ENCODE peak calls at places on chromosomes 11 and 22, in eight cellular contexts. One of them, this sample, is unnamed.

GRCh38 chr11:38460901-38461300 is 1862.9 kb upstream of the RAG2 start:
- DNase-seq in dorsolateral prefrontal cortex: no peak
- DNase-seq in PC-9: peak; percentile 73
- DNase-seq in HCEC 1CT: no peak
- DNase-seq in osteocyte: peak; percentile 91
- DNase-seq in HFF-Myc: peak; percentile 2
- DNase-seq in COR-L47: no peak
- DNase-seq in kidney glomerular epithelial cell: peak; percentile 76
- DNase-seq in this sample: no peak

GRCh38 chr22:38524434-38524833 is 18.3 kb upstream of the DDX17 start:
- DNase-seq in COR-L47: no peak
- DNase-seq in HFF-Myc: no peak
- DNase-seq in dorsolateral prefrontal cortex: no peak
- DNase-seq in PC-9: no peak
- DNase-seq in HCEC 1CT: no peak
- DNase-seq in osteocyte: no peak
- DNase-seq in kidney glomerular epithelial cell: no peak
- DNase-seq in this sample: no peak

GRCh38 chr22:31943206-31943975 is 944 bp upstream of the YWHAH start:
- DNase-seq in PC-9: no peak
- DNase-seq in HCEC 1CT: no peak
- DNase-seq in COR-L47: no peak
- DNase-seq in kidney glomerular epithelial cell: no peak
- DNase-seq in dorsolateral prefrontal cortex: no peak
- DNase-seq in osteocyte: no peak
- DNase-seq in HFF-Myc: no peak
- DNase-seq in this sample: peak; percentile 24

GRCh38 chr11:940496-941135 is 14.9 kb downstream of the AP2A2 start:
- DNase-seq in HFF-Myc: no peak
- DNase-seq in dorsolateral prefrontal cortex: no peak
- DNase-seq in PC-9: no peak
- DNase-seq in osteocyte: no peak
- DNase-seq in kidney glomerular epithelial cell: no peak
- DNase-seq in COR-L47: peak; percentile 55
- DNase-seq in HCEC 1CT: no peak
- DNase-seq in this sample: peak; percentile 27

GRCh38 chr22:46337870-46338269 is 2.4 kb downstream of the TRMU start:
- DNase-seq in kidney glomerular epithelial cell: no peak
- DNase-seq in dorsolateral prefrontal cortex: no peak
- DNase-seq in COR-L47: no peak
- DNase-seq in HFF-Myc: no peak
- DNase-seq in PC-9: no peak
- DNase-seq in osteocyte: no peak
- DNase-seq in HCEC 1CT: no peak
- DNase-seq in this sample: no peak

GRCh38 chr11:97908354-97908753 is 1112.4 kb upstream of the CNTN5 start:
- DNase-seq in dorsolateral prefrontal cortex: no peak
- DNase-seq in HCEC 1CT: no peak
- DNase-seq in COR-L47: no peak
- DNase-seq in kidney glomerular epithelial cell: no peak
- DNase-seq in PC-9: no peak
- DNase-seq in osteocyte: no peak
- DNase-seq in HFF-Myc: no peak
- DNase-seq in this sample: no peak

GRCh38 chr11:73350908-73351636 is 25.1 kb upstream of the RELT start:
- DNase-seq in HCEC 1CT: peak; percentile 68
- DNase-seq in kidney glomerular epithelial cell: peak; percentile 49
- DNase-seq in osteocyte: no peak
- DNase-seq in HFF-Myc: no peak
- DNase-seq in dorsolateral prefrontal cortex: peak; percentile 62
- DNase-seq in PC-9: peak; percentile 61
- DNase-seq in COR-L47: peak; percentile 28
- DNase-seq in this sample: peak; percentile 82

GRCh38 chr22:28935140-28935539 is 51.8 kb downstream of the ZNRF3 start:
- DNase-seq in dorsolateral prefrontal cortex: no peak
- DNase-seq in kidney glomerular epithelial cell: no peak
- DNase-seq in HCEC 1CT: no peak
- DNase-seq in osteocyte: no peak
- DNase-seq in COR-L47: no peak
- DNase-seq in HFF-Myc: no peak
- DNase-seq in PC-9: no peak
- DNase-seq in this sample: no peak

GRCh38 chr11:68441466-68442230 is 18.9 kb upstream of the PPP6R3 start:
- DNase-seq in dorsolateral prefrontal cortex: no peak
- DNase-seq in osteocyte: no peak
- DNase-seq in kidney glomerular epithelial cell: no peak
- DNase-seq in HCEC 1CT: no peak
- DNase-seq in HFF-Myc: no peak
- DNase-seq in COR-L47: peak; percentile 87
- DNase-seq in PC-9: no peak
- DNase-seq in this sample: no peak

GRCh38 chr22:23395476-23396361 is 184.4 kb downstream of the IGLL1 start:
- DNase-seq in COR-L47: no peak
- DNase-seq in osteocyte: no peak
- DNase-seq in dorsolateral prefrontal cortex: no peak
- DNase-seq in kidney glomerular epithelial cell: no peak
- DNase-seq in PC-9: no peak
- DNase-seq in HFF-Myc: no peak
- DNase-seq in HCEC 1CT: no peak
- DNase-seq in this sample: no peak

GRCh38 chr22:35631597-35631996 is 14.5 kb upstream of the MB start:
- DNase-seq in HFF-Myc: no peak
- DNase-seq in osteocyte: no peak
- DNase-seq in PC-9: peak; percentile 37
- DNase-seq in COR-L47: peak; percentile 24
- DNase-seq in HCEC 1CT: peak; percentile 46
- DNase-seq in dorsolateral prefrontal cortex: no peak
- DNase-seq in kidney glomerular epithelial cell: no peak
- DNase-seq in this sample: no peak

GRCh38 chr11:63614136-63614664 is at the start of gene PLAAT3:
- DNase-seq in HFF-Myc: no peak
- DNase-seq in osteocyte: no peak
- DNase-seq in COR-L47: peak; percentile 32
- DNase-seq in kidney glomerular epithelial cell: peak; percentile 43
- DNase-seq in PC-9: peak; percentile 92
- DNase-seq in dorsolateral prefrontal cortex: peak; percentile 60
- DNase-seq in HCEC 1CT: peak; percentile 16
- DNase-seq in this sample: peak; percentile 79

GRCh38 chr11:12123177-12123576 is 12.8 kb downstream of the MICAL2 start:
- DNase-seq in COR-L47: no peak
- DNase-seq in PC-9: no peak
- DNase-seq in HFF-Myc: no peak
- DNase-seq in kidney glomerular epithelial cell: peak; percentile 23
- DNase-seq in dorsolateral prefrontal cortex: no peak
- DNase-seq in osteocyte: no peak
- DNase-seq in HCEC 1CT: peak; percentile 85
- DNase-seq in this sample: no peak

GRCh38 chr11:78649361-78650215 is 74.9 kb upstream of the NARS2 start:
- DNase-seq in PC-9: no peak
- DNase-seq in osteocyte: peak; percentile 65
- DNase-seq in dorsolateral prefrontal cortex: no peak
- DNase-seq in HCEC 1CT: no peak
- DNase-seq in COR-L47: no peak
- DNase-seq in kidney glomerular epithelial cell: no peak
- DNase-seq in HFF-Myc: no peak
- DNase-seq in this sample: no peak

GRCh38 chr11:117930668-117931330 is 1.6 kb upstream of the TMPRSS13 start:
- DNase-seq in HFF-Myc: no peak
- DNase-seq in kidney glomerular epithelial cell: no peak
- DNase-seq in dorsolateral prefrontal cortex: no peak
- DNase-seq in COR-L47: no peak
- DNase-seq in HCEC 1CT: no peak
- DNase-seq in PC-9: no peak
- DNase-seq in osteocyte: no peak
- DNase-seq in this sample: no peak

GRCh38 chr11:86747801-86748200 is 52.5 kb upstream of the PRSS23 start:
- DNase-seq in dorsolateral prefrontal cortex: no peak
- DNase-seq in kidney glomerular epithelial cell: no peak
- DNase-seq in COR-L47: no peak
- DNase-seq in HCEC 1CT: no peak
- DNase-seq in HFF-Myc: no peak
- DNase-seq in osteocyte: no peak
- DNase-seq in PC-9: no peak
- DNase-seq in this sample: no peak

GRCh38 chr11:46143049-46143806 is 22.0 kb upstream of the PHF21A start:
- DNase-seq in PC-9: no peak
- DNase-seq in kidney glomerular epithelial cell: no peak
- DNase-seq in COR-L47: no peak
- DNase-seq in osteocyte: no peak
- DNase-seq in HFF-Myc: no peak
- DNase-seq in HCEC 1CT: no peak
- DNase-seq in dorsolateral prefrontal cortex: no peak
- DNase-seq in this sample: no peak

GRCh38 chr11:64043545-64043944 is 7.8 kb downstream of the FLRT1 start:
- DNase-seq in HCEC 1CT: no peak
- DNase-seq in kidney glomerular epithelial cell: no peak
- DNase-seq in dorsolateral prefrontal cortex: no peak
- DNase-seq in COR-L47: no peak
- DNase-seq in HFF-Myc: no peak
- DNase-seq in osteocyte: no peak
- DNase-seq in PC-9: no peak
- DNase-seq in this sample: no peak

GRCh38 chr11:44387825-44388224 is 77.9 kb upstream of the ALX4 start:
- DNase-seq in HCEC 1CT: no peak
- DNase-seq in osteocyte: no peak
- DNase-seq in dorsolateral prefrontal cortex: no peak
- DNase-seq in kidney glomerular epithelial cell: no peak
- DNase-seq in COR-L47: no peak
- DNase-seq in PC-9: no peak
- DNase-seq in HFF-Myc: no peak
- DNase-seq in this sample: no peak

GRCh38 chr11:36594316-36594989 is at the start of gene IFTAP:
- DNase-seq in dorsolateral prefrontal cortex: peak; percentile 69
- DNase-seq in HFF-Myc: peak; percentile 90
- DNase-seq in HCEC 1CT: peak; percentile 92
- DNase-seq in osteocyte: no peak
- DNase-seq in kidney glomerular epithelial cell: peak; percentile 97
- DNase-seq in PC-9: peak; percentile 64
- DNase-seq in COR-L47: peak; percentile 67
- DNase-seq in this sample: peak; percentile 93

GRCh38 chr11:15918212-15918611 is 438.1 kb downstream of the SOX6 start:
- DNase-seq in HFF-Myc: no peak
- DNase-seq in PC-9: no peak
- DNase-seq in osteocyte: no peak
- DNase-seq in COR-L47: peak; percentile 95
- DNase-seq in kidney glomerular epithelial cell: no peak
- DNase-seq in dorsolateral prefrontal cortex: no peak
- DNase-seq in HCEC 1CT: no peak
- DNase-seq in this sample: no peak

GRCh38 chr11:68903288-68903630 is 373 bp downstream of the MRPL21 start:
- DNase-seq in osteocyte: no peak
- DNase-seq in HCEC 1CT: peak; percentile 1
- DNase-seq in kidney glomerular epithelial cell: no peak
- DNase-seq in HFF-Myc: no peak
- DNase-seq in PC-9: no peak
- DNase-seq in COR-L47: no peak
- DNase-seq in dorsolateral prefrontal cortex: no peak
- DNase-seq in this sample: no peak

GRCh38 chr22:29768052-29768680 is 997 bp downstream of the UQCR10 start:
- DNase-seq in osteocyte: no peak
- DNase-seq in dorsolateral prefrontal cortex: no peak
- DNase-seq in PC-9: no peak
- DNase-seq in HCEC 1CT: no peak
- DNase-seq in COR-L47: no peak
- DNase-seq in HFF-Myc: no peak
- DNase-seq in kidney glomerular epithelial cell: no peak
- DNase-seq in this sample: no peak

GRCh38 chr11:126322996-126323395 is 19.1 kb downstream of the DCPS start:
- DNase-seq in PC-9: no peak
- DNase-seq in HFF-Myc: no peak
- DNase-seq in osteocyte: no peak
- DNase-seq in COR-L47: no peak
- DNase-seq in HCEC 1CT: no peak
- DNase-seq in dorsolateral prefrontal cortex: no peak
- DNase-seq in kidney glomerular epithelial cell: no peak
- DNase-seq in this sample: no peak

GRCh38 chr11:16226245-16226644 is 130.1 kb downstream of the SOX6 start:
- DNase-seq in HFF-Myc: peak; percentile 2
- DNase-seq in dorsolateral prefrontal cortex: no peak
- DNase-seq in HCEC 1CT: no peak
- DNase-seq in osteocyte: no peak
- DNase-seq in PC-9: peak; percentile 15
- DNase-seq in COR-L47: peak; percentile 84
- DNase-seq in kidney glomerular epithelial cell: peak; percentile 45
- DNase-seq in this sample: no peak

GRCh38 chr11:5246772-5247478 is 2.7 kb downstream of the HBG1 start:
- DNase-seq in HFF-Myc: no peak
- DNase-seq in kidney glomerular epithelial cell: no peak
- DNase-seq in dorsolateral prefrontal cortex: no peak
- DNase-seq in osteocyte: no peak
- DNase-seq in HCEC 1CT: no peak
- DNase-seq in COR-L47: no peak
- DNase-seq in PC-9: no peak
- DNase-seq in this sample: no peak

GRCh38 chr22:24975813-24976341 is 23.4 kb downstream of the KIAA1671 start:
- DNase-seq in dorsolateral prefrontal cortex: peak; percentile 32
- DNase-seq in kidney glomerular epithelial cell: no peak
- DNase-seq in COR-L47: no peak
- DNase-seq in osteocyte: no peak
- DNase-seq in HCEC 1CT: no peak
- DNase-seq in PC-9: no peak
- DNase-seq in HFF-Myc: no peak
- DNase-seq in this sample: peak; percentile 34

GRCh38 chr11:19903620-19904069 is 191.0 kb downstream of the NAV2 start:
- DNase-seq in osteocyte: peak; percentile 90
- DNase-seq in COR-L47: peak; percentile 60
- DNase-seq in HCEC 1CT: peak; percentile 59
- DNase-seq in kidney glomerular epithelial cell: peak; percentile 74
- DNase-seq in HFF-Myc: peak; percentile 78
- DNase-seq in PC-9: peak; percentile 72
- DNase-seq in dorsolateral prefrontal cortex: peak; percentile 90
- DNase-seq in this sample: peak; percentile 71

GRCh38 chr22:49969751-49970527 is 9.4 kb downstream of the PIM3 start:
- DNase-seq in PC-9: no peak
- DNase-seq in COR-L47: no peak
- DNase-seq in osteocyte: no peak
- DNase-seq in dorsolateral prefrontal cortex: peak; percentile 9
- DNase-seq in HFF-Myc: no peak
- DNase-seq in kidney glomerular epithelial cell: no peak
- DNase-seq in HCEC 1CT: no peak
- DNase-seq in this sample: no peak

GRCh38 chr22:39435616-39436015 is 21.2 kb upstream of the MGAT3 start:
- DNase-seq in HFF-Myc: no peak
- DNase-seq in HCEC 1CT: no peak
- DNase-seq in COR-L47: no peak
- DNase-seq in dorsolateral prefrontal cortex: no peak
- DNase-seq in kidney glomerular epithelial cell: no peak
- DNase-seq in PC-9: no peak
- DNase-seq in osteocyte: no peak
- DNase-seq in this sample: no peak

GRCh38 chr11:65791719-65792213 is 4.9 kb downstream of the OVOL1 start:
- DNase-seq in PC-9: peak; percentile 86
- DNase-seq in dorsolateral prefrontal cortex: no peak
- DNase-seq in HCEC 1CT: no peak
- DNase-seq in COR-L47: peak; percentile 78
- DNase-seq in HFF-Myc: peak; percentile 41
- DNase-seq in osteocyte: no peak
- DNase-seq in kidney glomerular epithelial cell: no peak
- DNase-seq in this sample: no peak

GRCh38 chr22:27088026-27088425 is 430.6 kb downstream of the MIAT start:
- DNase-seq in HCEC 1CT: no peak
- DNase-seq in kidney glomerular epithelial cell: peak; percentile 18
- DNase-seq in osteocyte: no peak
- DNase-seq in HFF-Myc: peak; percentile 30
- DNase-seq in COR-L47: no peak
- DNase-seq in dorsolateral prefrontal cortex: no peak
- DNase-seq in PC-9: no peak
- DNase-seq in this sample: no peak

GRCh38 chr11:122910775-122911174 is 28.2 kb downstream of the JHY start:
- DNase-seq in COR-L47: peak; percentile 3
- DNase-seq in dorsolateral prefrontal cortex: no peak
- DNase-seq in HCEC 1CT: peak; percentile 40
- DNase-seq in osteocyte: no peak
- DNase-seq in kidney glomerular epithelial cell: peak; percentile 21
- DNase-seq in PC-9: no peak
- DNase-seq in HFF-Myc: no peak
- DNase-seq in this sample: no peak

GRCh38 chr11:2589538-2589934 is 110.3 kb downstream of the KCNQ1OT1 start:
- DNase-seq in HFF-Myc: no peak
- DNase-seq in PC-9: no peak
- DNase-seq in dorsolateral prefrontal cortex: peak; percentile 17
- DNase-seq in osteocyte: no peak
- DNase-seq in COR-L47: no peak
- DNase-seq in HCEC 1CT: no peak
- DNase-seq in kidney glomerular epithelial cell: no peak
- DNase-seq in this sample: peak; percentile 11

This sample was measured in retina.